ENCODE peak calls at places on chromosomes 7 and 10, in nine cellular contexts. G is heart left ventricle, Z is fibroblast of the aortic adventitia, O is breast epithelium, U is aorta, W is colonic mucosa, V is cardiac muscle cell, K is OCI-LY7, F is stomach. E is an unnamed sample.

GRCh38 chr7:66313913-66314568 is 108.9 kb downstream of the TPST1 start:
- DNase-seq in G (no peak), Z (no peak), O (no peak), U (no peak), W (no peak), V (no peak), K (no peak), F (no peak), E (no peak)

GRCh38 chr10:79449181-79450146 is 4.0 kb upstream of the ZCCHC24 start:
- DNase-seq in G (no peak), Z (no peak), O (no peak), U (no peak), W (no peak), V (no peak), K (no peak), F (peak), E (no peak)

GRCh38 chr7:153444591-153444990 is 607.6 kb upstream of the DPP6 start:
- DNase-seq in G (no peak), Z (no peak), O (no peak), U (no peak), W (no peak), V (no peak), K (no peak), F (no peak), E (no peak)

GRCh38 chr7:70681847-70682350 is 450.0 kb upstream of the GALNT17 start:
- DNase-seq in G (no peak), Z (no peak), O (no peak), U (no peak), W (no peak), V (no peak), K (peak), F (no peak), E (no peak)

GRCh38 chr10:132141526-132142395 is 45.0 kb upstream of the DPYSL4 start:
- DNase-seq in G (peak), Z (no peak), O (no peak), U (peak), W (no peak), V (no peak), K (no peak), F (no peak), E (no peak)

GRCh38 chr7:95441042-95441823 is 6.4 kb upstream of the PON2 start:
- DNase-seq in G (no peak), Z (no peak), O (no peak), U (no peak), W (no peak), V (no peak), K (no peak), F (no peak), E (peak)

GRCh38 chr7:24786941-24787340 is 29.7 kb upstream of the GSDME start:
- DNase-seq in G (no peak), Z (peak), O (peak), U (no peak), W (no peak), V (no peak), K (no peak), F (no peak), E (peak)

GRCh38 chr10:102246261-102246660 is 929 bp downstream of the GBF1 start:
- DNase-seq in G (no peak), Z (peak), O (no peak), U (no peak), W (peak), V (no peak), K (peak), F (no peak), E (peak)

GRCh38 chr10:47026301-47027107 is 115.3 kb downstream of the PTPN20 start:
- DNase-seq in G (no peak), Z (no peak), O (no peak), U (peak), W (peak), V (no peak), K (no peak), F (peak), E (no peak)

GRCh38 chr7:130891254-130892094 is 157.5 kb upstream of the KLF14 start:
- DNase-seq in G (peak), Z (peak), O (peak), U (peak), W (no peak), V (no peak), K (no peak), F (peak), E (peak)

GRCh38 chr7:11706666-11707605 is 125.1 kb downstream of the THSD7A start:
- DNase-seq in G (no peak), Z (no peak), O (no peak), U (no peak), W (peak), V (no peak), K (no peak), F (peak), E (peak)

GRCh38 chr7:121547341-121548092 is 151.4 kb upstream of the FAM3C start:
- DNase-seq in G (no peak), Z (peak), O (no peak), U (no peak), W (no peak), V (peak), K (peak), F (no peak), E (peak)

GRCh38 chr7:95527033-95527775 is 41.5 kb downstream of the ASB4 start:
- DNase-seq in G (peak), Z (peak), O (peak), U (no peak), W (peak), V (peak), K (peak), F (no peak), E (peak)

GRCh38 chr7:92028226-92028625 is 87.6 kb downstream of the AKAP9 start:
- DNase-seq in G (no peak), Z (no peak), O (no peak), U (no peak), W (no peak), V (no peak), K (no peak), F (no peak), E (no peak)

GRCh38 chr10:122856902-122857301 is 11.2 kb upstream of the CUZD1 start:
- DNase-seq in G (no peak), Z (no peak), O (no peak), U (no peak), W (no peak), V (no peak), K (no peak), F (no peak), E (no peak)

GRCh38 chr10:97176226-97176625 is 9.5 kb downstream of the SLIT1 start:
- DNase-seq in G (no peak), Z (no peak), O (no peak), U (peak), W (no peak), V (no peak), K (no peak), F (no peak), E (no peak)

GRCh38 chr10:117543245-117543998 is 876 bp downstream of the EMX2 start:
- DNase-seq in G (no peak), Z (no peak), O (no peak), U (peak), W (no peak), V (no peak), K (no peak), F (no peak), E (no peak)

GRCh38 chr10:117542706-117543244 is at the start of gene EMX2:
- DNase-seq in G (no peak), Z (no peak), O (no peak), U (no peak), W (no peak), V (no peak), K (no peak), F (no peak), E (no peak)

GRCh38 chr10:117541405-117541908 is 1.1 kb upstream of the EMX2 start:
- DNase-seq in G (no peak), Z (no peak), O (no peak), U (no peak), W (no peak), V (no peak), K (no peak), F (no peak), E (no peak)

GRCh38 chr10:117540640-117541404 is 1.7 kb upstream of the EMX2 start:
- DNase-seq in G (no peak), Z (no peak), O (no peak), U (no peak), W (no peak), V (no peak), K (no peak), F (no peak), E (no peak)

DNA sequence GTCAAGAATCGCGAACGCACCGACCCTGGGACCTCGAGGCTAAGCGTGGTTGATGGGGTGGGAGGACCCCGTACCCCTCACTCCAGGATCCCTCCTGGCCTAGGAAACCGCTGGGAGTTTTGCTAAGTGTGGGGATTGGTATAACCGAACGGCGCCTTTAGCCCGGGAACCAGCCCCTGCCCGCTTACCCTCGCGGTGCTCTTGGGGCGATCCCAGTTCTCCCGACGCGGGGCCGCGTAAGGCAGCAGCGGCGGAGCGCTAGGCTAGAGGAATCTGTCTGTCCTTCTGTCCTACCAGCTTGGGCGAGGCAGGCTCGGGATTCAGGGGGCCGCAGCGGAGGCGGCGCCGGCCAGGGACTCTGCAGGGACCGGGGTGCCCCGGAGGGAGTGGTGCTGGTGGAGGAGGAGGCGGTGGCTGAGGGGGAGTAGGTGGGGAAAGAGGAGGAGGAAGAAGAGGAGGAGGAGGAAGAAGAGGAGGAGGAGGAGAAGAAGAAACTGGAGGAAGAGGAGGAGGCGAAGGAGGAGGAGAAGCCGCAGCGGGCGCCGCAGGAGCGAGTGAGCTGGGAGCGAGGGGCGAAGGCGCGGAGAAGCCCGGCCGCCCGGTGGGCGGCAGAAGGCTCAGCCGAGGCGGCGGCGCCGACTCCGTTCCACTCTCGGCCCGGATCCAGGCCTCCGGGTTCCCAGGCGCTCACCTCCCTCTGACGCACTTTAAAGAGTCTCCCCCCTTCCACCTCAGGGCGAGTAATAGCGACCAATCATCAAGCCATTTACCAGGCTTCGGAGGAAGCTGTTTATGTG is 439 bp upstream of the EMX2 start:
- DNase-seq in G (no peak), Z (peak), O (no peak), U (no peak), W (no peak), V (peak), K (no peak), F (no peak), E (peak)
- H3K4me3 ChIP-seq in G (peak), Z (no peak), O (peak), U (no peak), W (no peak), V (peak), K (no peak), F (peak), E (peak)

GRCh38 chr10:110842305-110842952 is 29.3 kb upstream of the PDCD4 start:
- DNase-seq in G (no peak), Z (no peak), O (no peak), U (no peak), W (no peak), V (no peak), K (peak), F (no peak), E (no peak)
- H3K4me3 ChIP-seq in G (no peak), Z (no peak), O (no peak), U (no peak), W (no peak), V (no peak), K (peak), F (no peak), E (no peak)

DNA sequence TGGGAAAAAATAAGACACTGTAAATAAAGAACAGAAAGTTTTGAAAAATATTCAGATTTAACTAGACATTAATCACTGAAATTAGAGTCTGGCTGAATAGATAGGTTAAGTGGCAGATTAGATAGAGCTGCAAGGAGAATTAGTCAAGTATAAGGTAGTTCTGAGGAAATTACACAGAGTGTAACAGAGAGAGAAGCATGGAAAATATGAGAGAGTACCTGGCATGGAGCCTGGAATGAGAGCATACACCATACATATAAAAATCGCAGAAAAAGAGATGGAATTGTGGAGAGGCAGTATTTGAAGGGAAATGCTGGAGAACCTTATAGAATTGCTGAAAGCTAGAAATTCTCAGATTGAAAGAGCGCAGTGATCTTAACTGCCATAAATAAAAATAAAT is 46.9 kb downstream of the ZNRF2 start:
- DNase-seq in G (no peak), Z (peak), O (no peak), U (no peak), W (peak), V (no peak), K (no peak), F (no peak), E (no peak)
- H3K4me3 ChIP-seq in G (no peak), Z (no peak), O (no peak), U (no peak), W (no peak), V (no peak), K (peak), F (no peak), E (no peak)

GRCh38 chr10:62010366-62010765 is 108.9 kb downstream of the ARID5B start:
- DNase-seq in G (no peak), Z (peak), O (no peak), U (no peak), W (no peak), V (no peak), K (no peak), F (no peak), E (no peak)
- H3K4me3 ChIP-seq in G (no peak), Z (no peak), O (no peak), U (no peak), W (no peak), V (no peak), K (no peak), F (no peak), E (no peak)

DNA sequence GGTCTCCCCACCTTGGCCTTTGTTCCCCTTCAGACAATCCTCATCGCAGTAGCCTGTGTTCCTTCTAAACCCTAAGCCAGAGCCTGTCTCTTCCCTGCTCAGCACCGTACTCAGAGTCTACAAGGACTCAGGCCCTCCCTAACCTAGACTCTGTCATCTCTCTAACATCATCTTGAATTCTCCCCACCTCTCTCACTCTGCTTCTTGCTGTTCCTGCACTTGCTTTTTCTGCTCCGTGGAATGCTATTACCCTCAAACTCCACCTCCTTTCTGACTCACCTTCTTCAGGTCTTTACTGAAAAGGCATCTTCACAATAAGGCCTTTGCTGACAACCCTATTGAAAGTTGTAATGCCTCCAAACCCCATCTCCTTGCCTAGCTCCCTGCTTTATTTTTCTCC is 141.0 kb downstream of the DKK1 start:
- DNase-seq in G (no peak), Z (no peak), O (no peak), U (no peak), W (no peak), V (no peak), K (no peak), F (no peak), E (peak)
- H3K4me3 ChIP-seq in G (no peak), Z (no peak), O (no peak), U (no peak), W (no peak), V (no peak), K (no peak), F (no peak), E (no peak)

GRCh38 chr10:121595806-121596667 is 2.2 kb downstream of the FGFR2 start:
- DNase-seq in G (no peak), Z (no peak), O (no peak), U (no peak), W (no peak), V (peak), K (no peak), F (no peak), E (no peak)
- H3K4me3 ChIP-seq in G (no peak), Z (no peak), O (peak), U (no peak), W (peak), V (peak), K (no peak), F (peak), E (peak)

GRCh38 chr10:72277340-72277995 is 3.7 kb downstream of the DDIT4 start:
- DNase-seq in G (no peak), Z (no peak), O (no peak), U (no peak), W (no peak), V (no peak), K (no peak), F (no peak), E (no peak)

GRCh38 chr10:72277996-72278667 is 4.4 kb downstream of the DDIT4 start:
- DNase-seq in G (no peak), Z (no peak), O (no peak), U (no peak), W (peak), V (no peak), K (no peak), F (no peak), E (no peak)

GRCh38 chr10:72278668-72279393 is 5.1 kb downstream of the DDIT4 start:
- DNase-seq in G (no peak), Z (no peak), O (no peak), U (no peak), W (no peak), V (no peak), K (no peak), F (no peak), E (no peak)

GRCh38 chr10:72285972-72286521 is 12.3 kb downstream of the DDIT4 start:
- DNase-seq in G (no peak), Z (no peak), O (no peak), U (no peak), W (no peak), V (no peak), K (no peak), F (no peak), E (no peak)

GRCh38 chr10:72283131-72283530 is 9.4 kb downstream of the DDIT4 start:
- DNase-seq in G (no peak), Z (no peak), O (no peak), U (no peak), W (no peak), V (no peak), K (no peak), F (no peak), E (no peak)
- H3K4me3 ChIP-seq in G (no peak), Z (no peak), O (no peak), U (no peak), W (no peak), V (no peak), K (no peak), F (no peak), E (no peak)

DNA sequence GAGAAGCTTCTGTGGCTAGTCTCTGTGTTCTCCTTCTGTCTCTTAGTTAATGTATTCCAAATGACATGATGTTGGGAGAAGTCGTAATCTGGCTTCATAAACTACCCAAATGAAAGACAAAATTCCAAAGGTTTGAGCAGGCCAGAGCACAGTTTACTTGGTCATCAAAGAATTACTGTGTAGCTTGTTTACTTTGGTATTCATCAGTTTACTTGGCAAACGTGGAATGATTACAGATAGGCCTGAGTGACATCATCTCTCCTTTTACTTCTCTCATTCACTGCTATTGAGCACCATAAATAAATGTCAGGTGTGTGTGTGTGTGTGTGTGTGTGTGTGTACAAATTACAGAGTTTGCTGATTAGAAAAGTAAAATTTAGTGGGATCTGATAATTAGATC is 327.3 kb downstream of the PHTF2 start:
- DNase-seq in G (no peak), Z (peak), O (no peak), U (no peak), W (no peak), V (no peak), K (no peak), F (no peak), E (peak)
- H3K4me3 ChIP-seq in G (no peak), Z (no peak), O (no peak), U (no peak), W (no peak), V (no peak), K (no peak), F (no peak), E (no peak)

E was measured in astrocyte.